ENCODE peak calls at places on chromosomes 5 and 9, in six cellular contexts. One of them, this sample, is unnamed.

GRCh38 chr5:73796164-73797141 is 170.5 kb downstream of the ARHGEF28 start:
- DNase-seq in A549: peak
- DNase-seq in endothelial cell of umbilical vein: peak
- DNase-seq in HepG2: peak
- DNase-seq in K562: peak
- DNase-seq in WTC11: no peak
- DNase-seq in this sample: no peak

GRCh38 chr5:36417668-36418067 is 116.0 kb upstream of the RANBP3L start:
- DNase-seq in A549: no peak
- DNase-seq in WTC11: peak
- DNase-seq in K562: no peak
- DNase-seq in endothelial cell of umbilical vein: no peak
- DNase-seq in HepG2: no peak
- DNase-seq in this sample: peak

GRCh38 chr5:128196080-128196479 is 112.5 kb downstream of the SLC12A2 start:
- DNase-seq in A549: no peak
- DNase-seq in WTC11: no peak
- DNase-seq in endothelial cell of umbilical vein: no peak
- DNase-seq in K562: no peak
- DNase-seq in HepG2: no peak
- DNase-seq in this sample: no peak

GRCh38 chr5:81006955-81007636 is 46.9 kb downstream of the RASGRF2 start:
- DNase-seq in endothelial cell of umbilical vein: no peak
- DNase-seq in WTC11: no peak
- DNase-seq in HepG2: no peak
- DNase-seq in A549: no peak
- DNase-seq in K562: no peak
- DNase-seq in this sample: no peak

GRCh38 chr5:132836852-132837251 is 6.4 kb upstream of the SHROOM1 start:
- DNase-seq in endothelial cell of umbilical vein: no peak
- DNase-seq in A549: no peak
- DNase-seq in K562: no peak
- DNase-seq in HepG2: no peak
- DNase-seq in WTC11: no peak
- DNase-seq in this sample: no peak

GRCh38 chr9:133415107-133415506 is 2.7 kb downstream of the REXO4 start:
- DNase-seq in WTC11: no peak
- DNase-seq in K562: no peak
- DNase-seq in HepG2: no peak
- DNase-seq in A549: no peak
- DNase-seq in endothelial cell of umbilical vein: no peak
- DNase-seq in this sample: no peak

GRCh38 chr5:178186417-178186816 is 754 bp downstream of the GMCL2 start:
- DNase-seq in A549: no peak
- DNase-seq in HepG2: no peak
- DNase-seq in K562: no peak
- DNase-seq in endothelial cell of umbilical vein: no peak
- DNase-seq in WTC11: no peak
- DNase-seq in this sample: no peak

GRCh38 chr5:136776022-136776927 is 410.9 kb upstream of the TRPC7 start:
- DNase-seq in HepG2: no peak
- DNase-seq in endothelial cell of umbilical vein: no peak
- DNase-seq in WTC11: no peak
- DNase-seq in A549: no peak
- DNase-seq in K562: no peak
- DNase-seq in this sample: no peak

GRCh38 chr5:121692163-121692562 is 159.5 kb upstream of the FTMT start:
- DNase-seq in K562: no peak
- DNase-seq in A549: no peak
- DNase-seq in WTC11: no peak
- DNase-seq in endothelial cell of umbilical vein: no peak
- DNase-seq in HepG2: no peak
- DNase-seq in this sample: no peak

GRCh38 chr5:8333445-8333844 is 464.5 kb downstream of the MTRR start:
- DNase-seq in endothelial cell of umbilical vein: no peak
- DNase-seq in WTC11: no peak
- DNase-seq in HepG2: no peak
- DNase-seq in A549: no peak
- DNase-seq in K562: no peak
- DNase-seq in this sample: no peak

GRCh38 chr9:126218726-126219125 is 107.9 kb upstream of the MVB12B start:
- DNase-seq in A549: no peak
- DNase-seq in HepG2: no peak
- DNase-seq in endothelial cell of umbilical vein: no peak
- DNase-seq in WTC11: no peak
- DNase-seq in K562: no peak
- DNase-seq in this sample: no peak

GRCh38 chr5:148474025-148474511 is 90.3 kb downstream of the FBXO38 start:
- DNase-seq in A549: no peak
- DNase-seq in endothelial cell of umbilical vein: peak
- DNase-seq in HepG2: no peak
- DNase-seq in K562: peak
- DNase-seq in WTC11: no peak
- DNase-seq in this sample: no peak

GRCh38 chr5:112183103-112183634 is 235.9 kb downstream of the EPB41L4A start:
- DNase-seq in endothelial cell of umbilical vein: no peak
- DNase-seq in K562: no peak
- DNase-seq in WTC11: no peak
- DNase-seq in HepG2: no peak
- DNase-seq in A549: no peak
- DNase-seq in this sample: no peak

GRCh38 chr9:75087279-75087823 is 604 bp downstream of the NMRK1 start:
- DNase-seq in A549: peak
- DNase-seq in K562: no peak
- DNase-seq in endothelial cell of umbilical vein: peak
- DNase-seq in WTC11: no peak
- DNase-seq in HepG2: peak
- DNase-seq in this sample: no peak

GRCh38 chr9:38419216-38419615 is 5.0 kb downstream of the IGFBPL1 start:
- DNase-seq in A549: no peak
- DNase-seq in K562: no peak
- DNase-seq in HepG2: no peak
- DNase-seq in WTC11: no peak
- DNase-seq in endothelial cell of umbilical vein: no peak
- DNase-seq in this sample: no peak

GRCh38 chr9:131875828-131876485 is 136.1 kb upstream of the RAPGEF1 start:
- DNase-seq in A549: no peak
- DNase-seq in HepG2: no peak
- DNase-seq in K562: no peak
- DNase-seq in WTC11: no peak
- DNase-seq in endothelial cell of umbilical vein: no peak
- DNase-seq in this sample: no peak

GRCh38 chr9:79185866-79186265 is 385.9 kb upstream of the TLE4 start:
- DNase-seq in K562: no peak
- DNase-seq in HepG2: no peak
- DNase-seq in endothelial cell of umbilical vein: no peak
- DNase-seq in A549: no peak
- DNase-seq in WTC11: no peak
- DNase-seq in this sample: no peak

DNA sequence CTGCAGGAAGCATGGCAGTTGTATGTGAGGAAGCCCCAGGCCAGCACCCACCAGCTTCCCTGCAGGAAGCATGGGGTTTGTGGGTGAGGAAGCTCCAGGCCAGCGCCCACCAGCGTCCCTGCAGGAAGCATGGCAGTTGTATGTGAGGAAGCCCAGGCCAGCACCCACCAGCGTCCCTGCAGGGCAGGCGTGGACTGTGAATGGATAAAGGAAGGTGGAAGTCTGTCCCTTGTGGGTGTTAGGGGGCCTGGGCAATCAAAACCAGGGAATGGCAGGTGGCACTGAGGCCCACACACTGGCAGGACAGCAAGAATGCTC is 78.6 kb downstream of the DAP start:
- DNase-seq in endothelial cell of umbilical vein: no peak
- DNase-seq in HepG2: no peak
- DNase-seq in A549: no peak
- DNase-seq in K562: no peak
- DNase-seq in WTC11: no peak
- DNase-seq in this sample: no peak
- TF ChIP-seq JUN in endothelial cell of umbilical vein: no peak
- TF ChIP-seq JUN in HepG2: no peak
- TF ChIP-seq JUN in A549: no peak
- TF ChIP-seq JUN in K562: no peak
- TF ChIP-seq JUN in WTC11: no peak
- TF ChIP-seq JUN in this sample: no peak

GRCh38 chr9:6564370-6564769 is 81.2 kb downstream of the GLDC start:
- DNase-seq in A549: no peak
- DNase-seq in endothelial cell of umbilical vein: peak
- DNase-seq in WTC11: no peak
- DNase-seq in K562: no peak
- DNase-seq in HepG2: no peak
- DNase-seq in this sample: no peak

GRCh38 chr9:6565312-6565711 is 80.2 kb downstream of the GLDC start:
- DNase-seq in K562: no peak
- DNase-seq in endothelial cell of umbilical vein: peak
- DNase-seq in A549: no peak
- DNase-seq in HepG2: no peak
- DNase-seq in WTC11: no peak
- DNase-seq in this sample: no peak

GRCh38 chr9:6566409-6567139 is 79.0 kb downstream of the GLDC start:
- DNase-seq in endothelial cell of umbilical vein: peak
- DNase-seq in K562: peak
- DNase-seq in A549: peak
- DNase-seq in HepG2: no peak
- DNase-seq in WTC11: no peak
- DNase-seq in this sample: no peak

GRCh38 chr9:6563036-6563435 is 82.5 kb downstream of the GLDC start:
- DNase-seq in WTC11: no peak
- DNase-seq in HepG2: no peak
- DNase-seq in endothelial cell of umbilical vein: peak
- DNase-seq in A549: no peak
- DNase-seq in K562: no peak
- DNase-seq in this sample: no peak

DNA sequence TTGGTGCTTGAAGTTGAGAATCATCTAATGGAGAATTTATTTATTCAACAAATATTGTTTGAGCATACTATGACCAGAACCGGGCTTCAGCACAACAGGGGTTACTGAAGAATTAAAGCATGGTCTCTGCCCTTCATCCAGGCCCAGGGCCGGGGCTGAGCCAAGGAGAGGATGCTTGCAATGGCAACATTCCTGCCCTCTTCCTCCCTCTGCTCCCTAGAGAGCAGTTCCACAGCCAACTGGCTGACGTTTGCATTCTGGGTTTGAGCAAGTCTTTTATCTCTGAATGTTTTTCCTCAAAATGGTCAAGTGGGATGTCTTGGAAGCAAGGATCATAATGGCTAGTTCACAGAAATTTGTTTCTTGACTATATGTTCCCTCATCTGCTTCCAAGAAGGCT is 80.7 kb downstream of the GLDC start:
- DNase-seq in WTC11: no peak
- DNase-seq in HepG2: no peak
- DNase-seq in K562: no peak
- DNase-seq in endothelial cell of umbilical vein: no peak
- DNase-seq in A549: no peak
- DNase-seq in this sample: no peak
- TF ChIP-seq JUN in WTC11: no peak
- TF ChIP-seq JUN in HepG2: no peak
- TF ChIP-seq JUN in K562: no peak
- TF ChIP-seq JUN in endothelial cell of umbilical vein: no peak
- TF ChIP-seq JUN in A549: no peak
- TF ChIP-seq JUN in this sample: no peak

GRCh38 chr9:76373173-76373771 is 21.0 kb downstream of the RFK start:
- DNase-seq in K562: no peak
- DNase-seq in HepG2: peak
- DNase-seq in WTC11: no peak
- DNase-seq in A549: peak
- DNase-seq in endothelial cell of umbilical vein: no peak
- DNase-seq in this sample: no peak
- TF ChIP-seq JUN in K562: no peak
- TF ChIP-seq JUN in HepG2: peak
- TF ChIP-seq JUN in WTC11: no peak
- TF ChIP-seq JUN in A549: peak
- TF ChIP-seq JUN in endothelial cell of umbilical vein: no peak
- TF ChIP-seq JUN in this sample: no peak

DNA sequence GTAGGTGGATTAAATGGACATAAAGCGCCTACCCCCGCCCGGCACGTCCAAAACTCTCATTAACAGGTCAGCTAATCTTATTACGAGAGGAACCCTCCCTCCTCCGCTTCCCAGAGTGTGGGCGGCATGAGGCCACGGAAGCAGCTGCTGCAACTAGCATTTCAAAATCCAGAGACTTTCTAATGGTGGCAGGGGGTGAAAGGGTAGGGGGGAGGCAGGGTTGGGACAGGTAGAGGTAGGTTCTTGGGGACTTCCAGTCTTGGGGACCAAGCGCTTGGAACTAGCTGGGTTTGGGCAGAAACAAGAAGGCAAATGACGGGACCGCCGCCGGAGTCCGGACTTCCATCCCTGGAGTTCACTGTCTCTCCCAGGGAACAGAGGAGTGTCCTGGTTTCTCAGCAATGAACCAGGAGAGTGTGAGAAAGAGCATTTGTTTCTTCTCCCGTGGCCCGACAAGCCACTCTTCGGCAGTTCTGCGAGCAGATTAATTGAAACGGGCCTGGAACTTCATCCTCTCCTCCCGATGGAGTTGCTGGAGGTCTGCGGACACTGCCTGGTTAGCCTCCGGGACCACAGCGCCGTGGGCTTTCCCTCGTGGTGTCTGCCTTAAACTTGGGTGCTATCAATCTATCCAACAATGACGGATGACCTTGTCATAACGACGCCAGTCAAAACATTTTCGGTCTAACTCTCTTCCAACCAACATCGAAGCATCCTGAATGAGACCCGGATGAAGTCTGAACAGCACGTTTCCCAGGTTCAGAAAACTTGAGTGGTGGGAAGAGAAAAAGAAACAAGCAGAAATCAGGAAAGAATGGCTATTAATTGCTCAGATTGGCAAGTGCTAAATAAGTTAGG is 1.6 kb upstream of the PRDM6 start:
- DNase-seq in HepG2: no peak
- DNase-seq in WTC11: no peak
- DNase-seq in A549: no peak
- DNase-seq in endothelial cell of umbilical vein: peak
- DNase-seq in K562: no peak
- DNase-seq in this sample: peak
- TF ChIP-seq JUN in HepG2: no peak
- TF ChIP-seq JUN in WTC11: no peak
- TF ChIP-seq JUN in A549: no peak
- TF ChIP-seq JUN in endothelial cell of umbilical vein: no peak
- TF ChIP-seq JUN in K562: no peak
- TF ChIP-seq JUN in this sample: no peak

GRCh38 chr5:146283344-146283761 is 55.3 kb upstream of the POU4F3 start:
- DNase-seq in K562: no peak
- DNase-seq in HepG2: peak
- DNase-seq in WTC11: no peak
- DNase-seq in endothelial cell of umbilical vein: peak
- DNase-seq in A549: peak
- DNase-seq in this sample: no peak
- TF ChIP-seq JUN in K562: no peak
- TF ChIP-seq JUN in HepG2: no peak
- TF ChIP-seq JUN in WTC11: no peak
- TF ChIP-seq JUN in endothelial cell of umbilical vein: peak
- TF ChIP-seq JUN in A549: no peak
- TF ChIP-seq JUN in this sample: no peak